ENCODE peak calls at places on chromosomes 2 and 18, in five cellular contexts. G, B, F, T and U are unnamed samples.
A peak's percentile ranks its signal among the peaks of the same experiment; 100 is the strongest.

GRCh38 chr18:413263-413662 is 87.2 kb downstream of the COLEC12 start:
- DNase-seq in G (no peak), B (no peak), F (peak; percentile 47), T (peak; percentile 40), U (no peak)

GRCh38 chr2:151796774-151797173 is 31.4 kb downstream of the ARL5A start:
- DNase-seq in G (no peak), B (no peak), F (no peak), T (no peak), U (no peak)

GRCh38 chr2:234669611-234670010 is 172.7 kb upstream of the ARL4C start:
- DNase-seq in G (no peak), B (no peak), F (no peak), T (no peak), U (peak; percentile 21)

GRCh38 chr2:113175101-113175628 is 1.4 kb downstream of the PSD4 start:
- DNase-seq in G (no peak), B (peak; percentile 63), F (no peak), T (no peak), U (no peak)

GRCh38 chr2:100350661-100351185 is 28.4 kb upstream of the LONRF2 start:
- DNase-seq in G (no peak), B (no peak), F (peak; percentile 6), T (no peak), U (no peak)

GRCh38 chr2:31227711-31228125 is 6.2 kb upstream of the EHD3 start:
- DNase-seq in G (no peak), B (no peak), F (no peak), T (peak; percentile 49), U (no peak)

GRCh38 chr2:3602553-3603339 is 7.8 kb downstream of the COLEC11 start:
- DNase-seq in G (no peak), B (no peak), F (no peak), T (no peak), U (no peak)

GRCh38 chr2:200812122-200813022 is 662 bp downstream of the BZW1 start:
- DNase-seq in G (peak; percentile 15), B (peak; percentile 66), F (peak; percentile 72), T (peak; percentile 70), U (peak; percentile 91)

GRCh38 chr2:105455488-105455991 is 56.7 kb upstream of the FHL2 start:
- DNase-seq in G (peak; percentile 95), B (no peak), F (peak; percentile 92), T (peak; percentile 100), U (peak; percentile 43)

GRCh38 chr2:168802825-168803726 is 639 bp downstream of the NOSTRIN start:
- DNase-seq in G (no peak), B (no peak), F (no peak), T (peak; percentile 29), U (no peak)

GRCh38 chr2:43088148-43089073 is 138.0 kb downstream of the ZFP36L2 start:
- DNase-seq in G (no peak), B (no peak), F (no peak), T (peak; percentile 64), U (no peak)

GRCh38 chr2:109013046-109013445 is 24.0 kb upstream of the EDAR start:
- DNase-seq in G (no peak), B (no peak), F (no peak), T (peak; percentile 11), U (no peak)

DNA sequence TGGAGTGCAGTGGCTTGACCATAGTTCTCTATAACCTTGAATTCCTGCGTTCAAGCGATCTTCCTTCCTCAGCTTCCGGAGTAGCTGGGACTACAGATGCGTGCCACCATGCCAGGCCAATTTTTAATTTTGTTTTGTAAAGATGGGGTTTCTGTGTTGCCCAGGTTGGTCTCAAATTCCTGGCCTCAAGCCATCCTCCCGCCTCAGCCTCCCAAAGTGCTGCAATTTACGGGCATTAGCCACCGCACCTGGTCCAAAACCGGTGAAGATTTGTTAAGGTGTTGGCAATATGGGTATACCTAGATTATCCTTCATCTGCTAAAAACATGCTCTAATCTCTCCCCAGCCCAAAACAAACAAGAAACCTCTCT is 1.3 kb upstream of the EIF2AK3 start:
- DNase-seq in G (no peak), B (no peak), F (no peak), T (no peak), U (no peak)
- H3K4me1 ChIP-seq in G (peaks cover 20% of the 10 kb centered on the region), B (peaks cover 27% of the 10 kb centered on the region), F (peaks cover 5% of the 10 kb centered on the region), T (peaks cover 22% of the 10 kb centered on the region), U (no peaks in the 10 kb centered on the region)

DNA sequence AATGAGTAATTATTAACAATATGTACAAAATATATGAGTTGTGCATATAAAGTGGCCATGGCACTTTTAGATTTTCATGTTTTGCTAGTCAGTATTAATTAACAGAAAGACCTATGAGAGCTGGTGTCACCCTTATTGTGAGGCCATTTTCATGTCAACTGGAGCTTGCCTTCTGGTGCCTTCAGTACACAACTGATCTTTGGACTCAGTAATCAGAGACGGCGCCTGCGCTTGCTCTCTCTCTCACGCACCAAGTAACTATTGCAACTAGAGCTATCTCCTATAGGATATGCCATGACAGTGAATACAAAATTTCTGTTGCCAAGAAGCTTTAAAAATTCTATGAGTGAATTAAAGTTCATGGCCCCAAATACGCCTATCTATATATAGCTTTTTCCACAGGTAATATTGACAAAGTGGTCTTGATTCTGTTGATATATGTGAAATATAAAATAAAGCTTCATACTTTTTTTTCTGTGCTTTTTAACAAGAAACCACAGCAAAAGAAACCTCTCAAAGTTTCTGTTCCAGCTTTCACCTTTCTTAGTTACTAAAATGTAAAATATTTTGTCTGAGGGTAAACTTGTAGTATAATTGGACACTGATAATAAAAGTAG is 2.9 kb downstream of the SERTAD2 start:
- DNase-seq in G (no peak), B (no peak), F (no peak), T (peak; percentile 32), U (no peak)
- H3K4me1 ChIP-seq in G (peaks cover 83% of the 10 kb centered on the region), B (peaks cover 65% of the 10 kb centered on the region), F (peaks cover 71% of the 10 kb centered on the region), T (peaks cover 63% of the 10 kb centered on the region), U (no peaks in the 10 kb centered on the region)

DNA sequence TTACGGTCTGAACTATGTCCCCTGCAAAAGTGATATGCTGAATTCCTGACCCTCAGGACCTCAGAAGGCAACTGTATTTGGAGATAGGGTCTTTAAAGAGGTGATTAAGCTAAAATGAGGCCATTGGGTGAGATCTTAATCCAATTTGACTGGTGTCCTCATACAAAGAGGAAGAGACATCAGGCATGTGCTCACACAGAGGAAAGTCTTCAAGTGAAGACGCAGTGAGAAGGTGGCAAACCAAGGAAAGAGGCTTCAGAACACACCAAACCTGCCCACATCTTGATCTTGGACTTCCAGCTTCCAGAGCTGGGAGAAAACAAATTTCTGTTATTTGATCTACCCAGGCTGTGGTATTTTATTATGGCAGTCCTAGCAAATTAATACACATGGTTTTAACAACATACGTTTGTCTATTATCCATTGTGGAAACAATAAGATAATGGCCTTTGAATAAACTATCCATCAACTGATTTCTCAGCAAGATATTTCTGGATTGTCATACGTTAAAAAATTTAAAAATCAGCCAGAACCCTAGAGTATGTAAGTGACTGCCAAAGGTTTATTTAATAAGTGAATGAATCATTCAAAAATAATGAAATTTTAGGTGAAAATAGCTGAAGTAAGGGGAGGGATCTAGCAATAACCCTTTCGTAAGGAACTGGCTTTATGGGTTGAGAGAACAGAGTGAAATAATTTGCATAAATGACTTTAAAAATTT is 6.5 kb downstream of the WIPF1 start:
- DNase-seq in G (no peak), B (no peak), F (no peak), T (peak; percentile 35), U (no peak)
- H3K4me1 ChIP-seq in G (no peaks in the 10 kb centered on the region), B (peaks cover 62% of the 10 kb centered on the region), F (peaks cover 16% of the 10 kb centered on the region), T (peaks cover 22% of the 10 kb centered on the region), U (peaks cover 14% of the 10 kb centered on the region)

DNA sequence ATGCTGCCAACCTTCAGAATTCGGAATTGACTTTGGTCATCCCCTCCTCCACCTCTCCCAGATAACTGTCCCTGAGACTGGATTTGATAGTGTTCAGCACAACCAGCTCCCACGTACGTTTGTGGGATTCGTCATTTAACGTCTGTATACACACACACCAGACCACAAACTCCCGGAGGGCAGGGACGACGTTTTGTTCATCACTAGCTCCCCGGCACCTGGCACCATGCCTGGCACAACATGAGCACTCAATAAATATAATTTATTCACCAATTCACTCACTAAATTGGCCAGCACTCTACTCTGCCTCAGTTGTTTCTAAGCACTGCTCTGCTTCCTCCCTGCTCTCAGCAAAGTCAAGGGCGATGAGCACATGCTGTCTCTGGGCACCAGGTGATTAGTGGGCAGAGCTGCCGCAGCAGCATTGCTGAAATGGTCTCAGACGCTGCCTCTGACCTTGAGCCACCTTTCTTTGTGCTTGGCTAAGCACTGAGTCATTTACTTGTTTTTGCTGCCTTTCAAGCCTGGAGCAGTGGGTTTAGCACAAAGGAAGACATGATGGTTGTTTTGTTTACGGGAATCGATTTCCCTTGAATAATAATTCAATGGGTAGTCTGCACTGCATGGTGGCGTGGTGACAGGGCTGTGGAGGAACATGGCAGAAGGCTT is 19.3 kb upstream of the LOXHD1 start:
- DNase-seq in G (no peak), B (no peak), F (peak; percentile 11), T (peak; percentile 53), U (no peak)
- H3K4me1 ChIP-seq in G (peaks cover 3% of the 10 kb centered on the region), B (peaks cover 14% of the 10 kb centered on the region), F (peaks cover 7% of the 10 kb centered on the region), T (peaks cover 12% of the 10 kb centered on the region), U (no peaks in the 10 kb centered on the region)

GRCh38 chr2:223532161-223532560 is 70.0 kb downstream of the SCG2 start:
- DNase-seq in G (no peak), B (no peak), F (no peak), T (no peak), U (no peak)

GRCh38 chr2:223536546-223536945 is 65.6 kb downstream of the SCG2 start:
- DNase-seq in G (no peak), B (no peak), F (no peak), T (peak; percentile 39), U (no peak)

GRCh38 chr2:223529676-223530075 is 72.5 kb downstream of the SCG2 start:
- DNase-seq in G (no peak), B (no peak), F (no peak), T (no peak), U (no peak)

GRCh38 chr2:223530811-223531210 is 71.3 kb downstream of the SCG2 start:
- DNase-seq in G (no peak), B (no peak), F (no peak), T (no peak), U (no peak)

GRCh38 chr2:223532712-223533111 is 69.4 kb downstream of the SCG2 start:
- DNase-seq in G (no peak), B (no peak), F (no peak), T (no peak), U (no peak)
- H3K4me1 ChIP-seq in G (peaks cover 37% of the 10 kb centered on the region), B (no peaks in the 10 kb centered on the region), F (peaks cover 17% of the 10 kb centered on the region), T (peaks cover 10% of the 10 kb centered on the region), U (peaks cover 6% of the 10 kb centered on the region)